ENCODE peak calls at places on chromosome 18, in seven cellular contexts. C, H, T, P, L, Q and V are unnamed samples.

GRCh38 chr18:54284967-54285785 is 15.9 kb downstream of the POLI start:
- DNase-seq in Q (no peak), P (peak), T (peak), L (no peak), H (no peak), C (no peak), V (peak)

GRCh38 chr18:55779711-55780590 is 192.0 kb upstream of the TCF4 start:
- DNase-seq in P (no peak), H (peak), Q (peak), L (peak), C (peak), T (no peak), V (peak)

GRCh38 chr18:62715439-62715792 is at the start of gene PHLPP1:
- DNase-seq in T (no peak), C (no peak), P (no peak), H (no peak), L (no peak), Q (no peak), V (no peak)

GRCh38 chr18:35458677-35459441 is 38.9 kb downstream of the INO80C start:
- DNase-seq in T (peak), Q (no peak), C (no peak), H (peak), P (peak), L (no peak), V (peak)

GRCh38 chr18:56702946-56703345 is 51.8 kb downstream of the WDR7 start:
- DNase-seq in C (no peak), H (peak), L (no peak), Q (no peak), T (no peak), P (no peak), V (peak)

GRCh38 chr18:55778731-55779460 is 190.9 kb upstream of the TCF4 start:
- DNase-seq in T (no peak), H (peak), C (no peak), L (no peak), Q (no peak), P (no peak), V (peak)

GRCh38 chr18:35042389-35043066 is 1.3 kb downstream of the MAPRE2 start:
- DNase-seq in P (no peak), C (no peak), H (no peak), L (no peak), T (no peak), Q (no peak), V (peak)

GRCh38 chr18:48545690-48546365 is 7.0 kb downstream of the CTIF start:
- DNase-seq in C (peak), L (peak), T (no peak), Q (peak), H (peak), P (no peak), V (peak)

GRCh38 chr18:74531043-74531442 is 3.3 kb upstream of the CNDP1 start:
- DNase-seq in L (no peak), P (no peak), T (no peak), Q (no peak), C (no peak), H (no peak), V (no peak)

GRCh38 chr18:55246278-55246677 is 287.0 kb upstream of the CCDC68 start:
- DNase-seq in C (no peak), P (no peak), T (no peak), H (no peak), L (no peak), Q (no peak), V (no peak)

GRCh38 chr18:58886864-58887612 is 22.4 kb downstream of the ZNF532 start:
- DNase-seq in H (no peak), P (no peak), C (no peak), Q (no peak), T (no peak), L (no peak), V (peak)

GRCh38 chr18:33135951-33136660 is 304.4 kb downstream of the CCDC178 start:
- DNase-seq in C (no peak), T (peak), Q (no peak), P (no peak), L (no peak), H (no peak), V (peak)

GRCh38 chr18:10715791-10716190 is 190.0 kb downstream of the NAPG start:
- DNase-seq in Q (no peak), T (no peak), H (no peak), L (no peak), C (no peak), P (no peak), V (no peak)

GRCh38 chr18:490024-490366 is 10.5 kb downstream of the COLEC12 start:
- DNase-seq in P (no peak), Q (no peak), T (no peak), L (no peak), C (no peak), H (peak), V (no peak)

GRCh38 chr18:50138181-50139064 is 56.5 kb downstream of the MYO5B start:
- DNase-seq in L (no peak), C (no peak), H (no peak), Q (no peak), T (no peak), P (no peak), V (no peak)

GRCh38 chr18:36185901-36186460 is 1.3 kb upstream of the MOCOS start:
- DNase-seq in T (no peak), C (no peak), P (no peak), L (no peak), H (no peak), Q (no peak), V (no peak)

GRCh38 chr18:10923671-10924070 is 225.7 kb downstream of the PIEZO2 start:
- DNase-seq in Q (no peak), C (no peak), H (no peak), T (no peak), P (no peak), L (no peak), V (peak)

GRCh38 chr18:64803471-64803870 is 654.6 kb upstream of the LINC00305 start:
- DNase-seq in P (no peak), L (no peak), H (no peak), C (no peak), Q (no peak), T (no peak), V (no peak)

GRCh38 chr18:59996370-59996966 is 96.7 kb downstream of the PMAIP1 start:
- DNase-seq in Q (no peak), L (no peak), T (peak), C (peak), H (peak), P (peak), V (peak)

GRCh38 chr18:47050468-47050867 is 15.0 kb upstream of the ELOA2 start:
- DNase-seq in P (peak), C (no peak), T (peak), H (peak), Q (no peak), L (no peak), V (peak)

GRCh38 chr18:50320719-50321118 is 33.2 kb upstream of the CXXC1 start:
- DNase-seq in T (no peak), L (no peak), P (no peak), H (no peak), C (no peak), Q (no peak), V (no peak)

GRCh38 chr18:24546304-24546703 is 85.9 kb downstream of the HRH4 start:
- DNase-seq in P (no peak), Q (no peak), C (no peak), L (no peak), H (no peak), T (no peak), V (no peak)

GRCh38 chr18:75504469-75504868 is 77.0 kb upstream of the SMIM21 start:
- DNase-seq in Q (no peak), H (peak), T (no peak), L (no peak), P (no peak), C (no peak), V (no peak)

GRCh38 chr18:53906681-53907080 is 317.8 kb downstream of the MBD2 start:
- DNase-seq in Q (no peak), H (no peak), C (no peak), P (no peak), L (no peak), T (no peak), V (no peak)

GRCh38 chr18:45829896-45830295 is 4.4 kb downstream of the SIGLEC15 start:
- DNase-seq in C (no peak), L (no peak), Q (no peak), P (no peak), T (no peak), H (peak), V (no peak)

GRCh38 chr18:57780318-57781127 is 22.6 kb downstream of the ATP8B1 start:
- DNase-seq in P (peak), C (no peak), Q (no peak), L (no peak), H (peak), T (peak), V (peak)

GRCh38 chr18:70221911-70222278 is 16.4 kb upstream of the RTTN start:
- DNase-seq in Q (no peak), L (no peak), H (no peak), T (no peak), P (no peak), C (no peak), V (no peak)

GRCh38 chr18:35827275-35827929 is 145.1 kb upstream of the RMP24 start:
- DNase-seq in C (no peak), H (no peak), P (no peak), T (no peak), L (no peak), Q (no peak), V (no peak)

GRCh38 chr18:22176622-22177495 is 7.5 kb downstream of the GATA6 start:
- DNase-seq in L (no peak), T (no peak), C (peak), Q (no peak), P (no peak), H (peak), V (peak)

GRCh38 chr18:80213173-80213572 is 34.1 kb downstream of the PARD6G start:
- DNase-seq in T (no peak), Q (no peak), H (no peak), C (no peak), P (no peak), L (no peak), V (peak)

GRCh38 chr18:50274044-50274442 is 7.3 kb downstream of the MBD1 start:
- DNase-seq in C (no peak), T (no peak), Q (no peak), L (no peak), P (no peak), H (no peak), V (no peak)

GRCh38 chr18:23307567-23308295 is 145.4 kb upstream of the RIOK3 start:
- DNase-seq in H (no peak), L (no peak), P (no peak), T (no peak), Q (no peak), C (no peak), V (peak)

GRCh38 chr18:58251416-58251815 is 207.4 kb downstream of the NEDD4L start:
- DNase-seq in P (no peak), C (no peak), T (no peak), H (no peak), L (no peak), Q (no peak), V (no peak)

GRCh38 chr18:950882-951539 is 46.3 kb downstream of the ADCYAP1 start:
- DNase-seq in H (no peak), Q (no peak), C (no peak), P (no peak), T (no peak), L (no peak), V (peak)

GRCh38 chr18:12307871-12308385 is at the start of gene TUBB6:
- DNase-seq in T (no peak), H (peak), Q (peak), L (no peak), P (no peak), C (peak), V (peak)

GRCh38 chr18:76621184-76621583 is 126.1 kb upstream of the ZNF516 start:
- DNase-seq in L (no peak), C (no peak), P (no peak), Q (no peak), H (peak), T (no peak), V (peak)

GRCh38 chr18:2139676-2140075 is 431.6 kb downstream of the METTL4 start:
- DNase-seq in T (peak), H (no peak), C (no peak), Q (no peak), L (no peak), P (no peak), V (peak)